ENCODE peak calls at places on chromosomes 13 and 19, in five cellular contexts. One of them, this sample, is unnamed.

GRCh38 chr13:22031702-22032286 is 360.9 kb downstream of the FGF9 start:
- DNase-seq in heart left ventricle: no peak
- DNase-seq in aorta: no peak
- DNase-seq in OCI-LY7: no peak
- DNase-seq in stimulated activated CD4-positive, alpha-beta T cell treated with anti-CD3 and anti-CD28 coated beads, Interleukin-4, amount 100 ng/mL, for 24 hours: no peak
- DNase-seq in this sample: no peak

GRCh38 chr13:108194435-108194936 is 20.9 kb downstream of the LIG4 start:
- DNase-seq in stimulated activated CD4-positive, alpha-beta T cell treated with anti-CD3 and anti-CD28 coated beads, Interleukin-4, amount 100 ng/mL, for 24 hours: no peak
- DNase-seq in heart left ventricle: no peak
- DNase-seq in OCI-LY7: no peak
- DNase-seq in aorta: no peak
- DNase-seq in this sample: no peak

GRCh38 chr19:46229442-46229841 is at the start of gene IGFL1:
- DNase-seq in heart left ventricle: no peak
- DNase-seq in aorta: no peak
- DNase-seq in OCI-LY7: no peak
- DNase-seq in stimulated activated CD4-positive, alpha-beta T cell treated with anti-CD3 and anti-CD28 coated beads, Interleukin-4, amount 100 ng/mL, for 24 hours: no peak
- DNase-seq in this sample: no peak

GRCh38 chr13:30718661-30719520 is 16.5 kb upstream of the ALOX5AP start:
- DNase-seq in aorta: no peak
- DNase-seq in heart left ventricle: no peak
- DNase-seq in OCI-LY7: peak
- DNase-seq in stimulated activated CD4-positive, alpha-beta T cell treated with anti-CD3 and anti-CD28 coated beads, Interleukin-4, amount 100 ng/mL, for 24 hours: no peak
- DNase-seq in this sample: no peak

GRCh38 chr13:34816118-34816517 is 126.0 kb upstream of the NBEA start:
- DNase-seq in aorta: no peak
- DNase-seq in OCI-LY7: no peak
- DNase-seq in stimulated activated CD4-positive, alpha-beta T cell treated with anti-CD3 and anti-CD28 coated beads, Interleukin-4, amount 100 ng/mL, for 24 hours: no peak
- DNase-seq in heart left ventricle: no peak
- DNase-seq in this sample: no peak

GRCh38 chr19:48010932-48011758 is 16.7 kb downstream of the ELSPBP1 start:
- DNase-seq in aorta: no peak
- DNase-seq in stimulated activated CD4-positive, alpha-beta T cell treated with anti-CD3 and anti-CD28 coated beads, Interleukin-4, amount 100 ng/mL, for 24 hours: no peak
- DNase-seq in heart left ventricle: no peak
- DNase-seq in OCI-LY7: no peak
- DNase-seq in this sample: no peak

GRCh38 chr13:97188207-97188606 is 33.9 kb upstream of the MBNL2 start:
- DNase-seq in aorta: no peak
- DNase-seq in OCI-LY7: no peak
- DNase-seq in heart left ventricle: no peak
- DNase-seq in stimulated activated CD4-positive, alpha-beta T cell treated with anti-CD3 and anti-CD28 coated beads, Interleukin-4, amount 100 ng/mL, for 24 hours: no peak
- DNase-seq in this sample: no peak

GRCh38 chr13:113763961-113764792 is 5.2 kb downstream of the TMEM255B start:
- DNase-seq in stimulated activated CD4-positive, alpha-beta T cell treated with anti-CD3 and anti-CD28 coated beads, Interleukin-4, amount 100 ng/mL, for 24 hours: no peak
- DNase-seq in heart left ventricle: peak
- DNase-seq in aorta: peak
- DNase-seq in OCI-LY7: no peak
- DNase-seq in this sample: no peak

GRCh38 chr13:27789495-27790303 is 2.6 kb upstream of the GSX1 start:
- DNase-seq in OCI-LY7: peak
- DNase-seq in aorta: no peak
- DNase-seq in stimulated activated CD4-positive, alpha-beta T cell treated with anti-CD3 and anti-CD28 coated beads, Interleukin-4, amount 100 ng/mL, for 24 hours: no peak
- DNase-seq in heart left ventricle: no peak
- DNase-seq in this sample: no peak

GRCh38 chr13:99859178-99860177 is 112.1 kb downstream of the ZIC5 start:
- DNase-seq in OCI-LY7: no peak
- DNase-seq in aorta: no peak
- DNase-seq in stimulated activated CD4-positive, alpha-beta T cell treated with anti-CD3 and anti-CD28 coated beads, Interleukin-4, amount 100 ng/mL, for 24 hours: peak
- DNase-seq in heart left ventricle: no peak
- DNase-seq in this sample: peak

GRCh38 chr13:33179463-33179862 is 106.1 kb downstream of the STARD13 start:
- DNase-seq in aorta: no peak
- DNase-seq in heart left ventricle: no peak
- DNase-seq in stimulated activated CD4-positive, alpha-beta T cell treated with anti-CD3 and anti-CD28 coated beads, Interleukin-4, amount 100 ng/mL, for 24 hours: no peak
- DNase-seq in OCI-LY7: no peak
- DNase-seq in this sample: no peak

GRCh38 chr19:2469102-2469914 is 6.6 kb upstream of the GADD45B start:
- DNase-seq in stimulated activated CD4-positive, alpha-beta T cell treated with anti-CD3 and anti-CD28 coated beads, Interleukin-4, amount 100 ng/mL, for 24 hours: peak
- DNase-seq in heart left ventricle: no peak
- DNase-seq in OCI-LY7: no peak
- DNase-seq in aorta: no peak
- DNase-seq in this sample: peak

GRCh38 chr13:45362939-45363338 is 22.0 kb upstream of the TPT1 start:
- DNase-seq in stimulated activated CD4-positive, alpha-beta T cell treated with anti-CD3 and anti-CD28 coated beads, Interleukin-4, amount 100 ng/mL, for 24 hours: no peak
- DNase-seq in heart left ventricle: no peak
- DNase-seq in aorta: no peak
- DNase-seq in OCI-LY7: peak
- DNase-seq in this sample: no peak

GRCh38 chr13:48542581-48543341 is 9.9 kb upstream of the RCBTB2 start:
- DNase-seq in stimulated activated CD4-positive, alpha-beta T cell treated with anti-CD3 and anti-CD28 coated beads, Interleukin-4, amount 100 ng/mL, for 24 hours: no peak
- DNase-seq in OCI-LY7: peak
- DNase-seq in aorta: no peak
- DNase-seq in heart left ventricle: peak
- DNase-seq in this sample: no peak

GRCh38 chr13:78978381-78978998 is 319.5 kb upstream of the OBI1 start:
- DNase-seq in stimulated activated CD4-positive, alpha-beta T cell treated with anti-CD3 and anti-CD28 coated beads, Interleukin-4, amount 100 ng/mL, for 24 hours: peak
- DNase-seq in heart left ventricle: no peak
- DNase-seq in aorta: no peak
- DNase-seq in OCI-LY7: peak
- DNase-seq in this sample: peak

GRCh38 chr13:46896346-46897138 is at the start of gene HTR2A:
- DNase-seq in heart left ventricle: peak
- DNase-seq in stimulated activated CD4-positive, alpha-beta T cell treated with anti-CD3 and anti-CD28 coated beads, Interleukin-4, amount 100 ng/mL, for 24 hours: no peak
- DNase-seq in aorta: peak
- DNase-seq in OCI-LY7: no peak
- DNase-seq in this sample: peak

GRCh38 chr19:1163934-1164683 is 10.0 kb downstream of the SBNO2 start:
- DNase-seq in heart left ventricle: no peak
- DNase-seq in stimulated activated CD4-positive, alpha-beta T cell treated with anti-CD3 and anti-CD28 coated beads, Interleukin-4, amount 100 ng/mL, for 24 hours: no peak
- DNase-seq in aorta: no peak
- DNase-seq in OCI-LY7: no peak
- DNase-seq in this sample: no peak

GRCh38 chr13:42337808-42338600 is 66.1 kb downstream of the AKAP11 start:
- DNase-seq in heart left ventricle: no peak
- DNase-seq in OCI-LY7: no peak
- DNase-seq in stimulated activated CD4-positive, alpha-beta T cell treated with anti-CD3 and anti-CD28 coated beads, Interleukin-4, amount 100 ng/mL, for 24 hours: no peak
- DNase-seq in aorta: no peak
- DNase-seq in this sample: no peak

GRCh38 chr13:77378662-77379061 is 51.8 kb upstream of the MYCBP2 start:
- DNase-seq in aorta: no peak
- DNase-seq in stimulated activated CD4-positive, alpha-beta T cell treated with anti-CD3 and anti-CD28 coated beads, Interleukin-4, amount 100 ng/mL, for 24 hours: no peak
- DNase-seq in OCI-LY7: no peak
- DNase-seq in heart left ventricle: no peak
- DNase-seq in this sample: no peak

GRCh38 chr13:98576215-98576945 is 527 bp downstream of the STK24 start:
- DNase-seq in heart left ventricle: peak
- DNase-seq in OCI-LY7: peak
- DNase-seq in aorta: peak
- DNase-seq in stimulated activated CD4-positive, alpha-beta T cell treated with anti-CD3 and anti-CD28 coated beads, Interleukin-4, amount 100 ng/mL, for 24 hours: peak
- DNase-seq in this sample: peak

GRCh38 chr19:21483589-21484170 is 21.7 kb upstream of the ZNF429 start:
- DNase-seq in stimulated activated CD4-positive, alpha-beta T cell treated with anti-CD3 and anti-CD28 coated beads, Interleukin-4, amount 100 ng/mL, for 24 hours: peak
- DNase-seq in heart left ventricle: peak
- DNase-seq in OCI-LY7: peak
- DNase-seq in aorta: peak
- DNase-seq in this sample: peak

GRCh38 chr19:45103200-45103624 is 10.2 kb downstream of the PPP1R37 start:
- DNase-seq in stimulated activated CD4-positive, alpha-beta T cell treated with anti-CD3 and anti-CD28 coated beads, Interleukin-4, amount 100 ng/mL, for 24 hours: peak
- DNase-seq in aorta: no peak
- DNase-seq in heart left ventricle: no peak
- DNase-seq in OCI-LY7: no peak
- DNase-seq in this sample: peak

GRCh38 chr13:113793718-113794085 is 34.7 kb downstream of the TMEM255B start:
- DNase-seq in stimulated activated CD4-positive, alpha-beta T cell treated with anti-CD3 and anti-CD28 coated beads, Interleukin-4, amount 100 ng/mL, for 24 hours: no peak
- DNase-seq in aorta: peak
- DNase-seq in OCI-LY7: no peak
- DNase-seq in heart left ventricle: no peak
- DNase-seq in this sample: no peak

This sample was measured in activated naive CD4-positive, alpha-beta T cell treated with anti-CD3 and anti-CD28 coated beads for 36 hours.